ENCODE peak calls at places on chromosome 3, in five cellular contexts. G, W, R, X and H are unnamed samples. For H3K9me3, the result is how much of the 10 kb centered on the place peaks cover.

GRCh38 chr3:24272875-24273274 is 221.8 kb downstream of the THRB start:
- DNase-seq in X (no peak), R (no peak), W (no peak), G (no peak), H (no peak)

GRCh38 chr3:182711853-182712252 is 81.5 kb upstream of the ATP11B start:
- DNase-seq in X (no peak), G (no peak), W (no peak), R (no peak), H (no peak)

GRCh38 chr3:99625643-99626414 is 12.6 kb upstream of the COL8A1 start:
- DNase-seq in X (no peak), W (no peak), G (no peak), R (no peak), H (no peak)

GRCh38 chr3:54968546-54969172 is 40.8 kb upstream of the LRTM1 start:
- DNase-seq in G (no peak), W (no peak), X (no peak), R (no peak), H (no peak)

GRCh38 chr3:35184775-35185174 is 454.6 kb upstream of the ARPP21 start:
- DNase-seq in G (no peak), W (no peak), R (no peak), X (no peak), H (no peak)

GRCh38 chr3:71069797-71070196 is 513.7 kb downstream of the FOXP1 start:
- DNase-seq in G (no peak), W (peak), R (peak), X (peak), H (no peak)

GRCh38 chr3:121592856-121593702 is at the start of gene FBXO40:
- DNase-seq in W (peak), R (peak), G (no peak), X (peak), H (no peak)

GRCh38 chr3:126293370-126294082 is 63.7 kb downstream of the KLF15 start:
- DNase-seq in R (peak), X (no peak), W (no peak), G (no peak), H (peak)

GRCh38 chr3:152403632-152404066 is 134.9 kb downstream of the MBNL1 start:
- DNase-seq in G (peak), W (no peak), X (no peak), R (peak), H (peak)

GRCh38 chr3:82800248-82800647 is 1038.8 kb upstream of the GBE1 start:
- DNase-seq in R (no peak), W (no peak), G (no peak), X (no peak), H (no peak)

GRCh38 chr3:160929595-160929994 is 173.6 kb downstream of the PPM1L start:
- DNase-seq in W (peak), R (peak), X (peak), G (peak), H (no peak)

GRCh38 chr3:177441813-177442646 is 244.7 kb upstream of the TBL1XR1 start:
- DNase-seq in G (no peak), W (no peak), X (no peak), R (no peak), H (no peak)

GRCh38 chr3:172530101-172530561 is 6.9 kb upstream of the TNFSF10 start:
- DNase-seq in G (no peak), X (no peak), W (no peak), R (no peak), H (no peak)

GRCh38 chr3:46671541-46672348 is 21.7 kb downstream of the ALS2CL start:
- DNase-seq in W (peak), R (peak), G (peak), X (peak), H (peak)

GRCh38 chr3:53043738-53044137 is 2.1 kb downstream of the SFMBT1 start:
- DNase-seq in G (no peak), X (no peak), W (no peak), R (no peak), H (no peak)
- H3K4me3 ChIP-seq in G (peak), X (no peak), W (no peak), R (peak), H (no peak)

GRCh38 chr3:145055375-145056076 is 1083.9 kb downstream of the DIPK2A start:
- DNase-seq in W (no peak), R (no peak), G (no peak), X (no peak), H (no peak)
- H3K9me3 ChIP-seq in W (under half), R (under half), G (under half), X (under half), H (under half)

GRCh38 chr3:104763007-104763406 is 603.7 kb upstream of the ALCAM start:
- DNase-seq in X (no peak), W (no peak), R (no peak), G (no peak), H (no peak)
- H3K4me3 ChIP-seq in X (no peak), W (no peak), R (no peak), G (no peak), H (no peak)

DNA sequence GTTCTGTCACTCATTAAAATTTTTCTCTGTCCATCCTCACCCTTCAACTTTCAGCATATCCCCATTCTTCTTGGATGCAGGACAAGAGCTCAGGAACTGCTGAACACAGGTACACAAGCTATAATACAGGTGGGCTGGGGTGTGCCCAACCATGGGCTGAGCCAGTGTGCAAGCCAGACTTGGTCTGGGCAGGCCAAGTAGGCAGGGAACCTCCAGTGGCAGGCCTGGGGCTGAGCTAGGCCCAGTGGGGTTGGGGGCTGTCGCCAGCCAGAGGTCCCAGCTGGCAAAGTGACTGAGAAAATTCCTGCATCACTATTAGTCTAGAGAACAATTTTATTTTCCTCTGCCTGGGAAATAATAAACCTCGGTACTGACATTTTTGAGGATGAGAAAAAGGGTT is 202.9 kb downstream of the LRRC3B start:
- DNase-seq in R (no peak), G (peak), X (no peak), W (no peak), H (no peak)
- H3K9me3 ChIP-seq in R (half or more), G (under half), X (under half), W (under half), H (under half)